ENCODE peak calls at places on chromosomes 1 and 21, in seven cellular contexts. Q is IMR-90, D is trophoblast cell, F is neuronal stem cell, W is mesendoderm, J is mesenchymal stem cell, P is H1. S is an unnamed sample.

GRCh38 chr1:11145741-11146140 is 43.4 kb upstream of the ANGPTL7 start:
- DNase-seq in Q (no peak), D (no peak), F (no peak), W (no peak), J (no peak), P (no peak), S (no peak)

GRCh38 chr1:23530089-23530749 is 814 bp downstream of the E2F2 start:
- DNase-seq in Q (no peak), D (no peak), F (no peak), W (no peak), J (no peak), P (no peak), S (no peak)

GRCh38 chr1:34478460-34479076 is 276.3 kb upstream of the GJB5 start:
- DNase-seq in Q (no peak), D (no peak), F (no peak), W (peak), J (no peak), P (no peak), S (peak)

GRCh38 chr21:39575778-39576177 is 37.0 kb upstream of the B3GALT5 start:
- DNase-seq in Q (no peak), D (peak), F (no peak), W (peak), J (no peak), P (no peak), S (no peak)

GRCh38 chr1:212261361-212261929 is 23.8 kb upstream of the PPP2R5A start:
- DNase-seq in Q (no peak), D (no peak), F (no peak), W (peak), J (no peak), P (no peak), S (no peak)

GRCh38 chr1:37360011-37360410 is 114.4 kb upstream of the ZC3H12A start:
- DNase-seq in Q (no peak), D (no peak), F (no peak), W (no peak), J (no peak), P (no peak), S (no peak)

GRCh38 chr1:199297174-199297573 is 658.3 kb downstream of the PTPRC start:
- DNase-seq in Q (peak), D (peak), F (no peak), W (no peak), J (no peak), P (no peak), S (no peak)

GRCh38 chr21:44086636-44087425 is 20.4 kb upstream of the PWP2 start:
- DNase-seq in Q (no peak), D (no peak), F (no peak), W (no peak), J (no peak), P (no peak), S (no peak)

GRCh38 chr1:48089356-48089891 is 92.2 kb upstream of the TRABD2B start:
- DNase-seq in Q (no peak), D (no peak), F (no peak), W (no peak), J (no peak), P (no peak), S (peak)

GRCh38 chr1:181482521-181483083 is 715 bp upstream of the CACNA1E start:
- DNase-seq in Q (peak), D (peak), F (peak), W (peak), J (no peak), P (no peak), S (peak)

GRCh38 chr1:31583995-31584868 is 7.9 kb downstream of the TINAGL1 start:
- DNase-seq in Q (peak), D (no peak), F (no peak), W (no peak), J (peak), P (no peak), S (no peak)

GRCh38 chr1:25926731-25927496 is 20.7 kb upstream of the STMN1 start:
- DNase-seq in Q (no peak), D (no peak), F (no peak), W (no peak), J (no peak), P (no peak), S (peak)

GRCh38 chr1:151993734-151994496 is at the start of gene S100A10:
- DNase-seq in Q (peak), D (peak), F (no peak), W (peak), J (peak), P (no peak), S (peak)

GRCh38 chr1:98325646-98326441 is 335.7 kb upstream of the SNX7 start:
- DNase-seq in Q (peak), D (peak), F (no peak), W (no peak), J (peak), P (no peak), S (no peak)

GRCh38 chr21:44399151-44399954 is 45.9 kb downstream of the TRPM2 start:
- DNase-seq in Q (no peak), D (no peak), F (no peak), W (no peak), J (no peak), P (no peak), S (peak)

GRCh38 chr1:89898695-89899470 is 78.1 kb downstream of the LRRC8D start:
- DNase-seq in Q (no peak), D (no peak), F (no peak), W (no peak), J (no peak), P (no peak), S (no peak)

GRCh38 chr1:205357567-205357966 is 845 bp upstream of the KLHDC8A start:
- DNase-seq in Q (no peak), D (no peak), F (no peak), W (no peak), J (no peak), P (no peak), S (no peak)

GRCh38 chr1:45753248-45754037 is 3.0 kb upstream of the IPP start:
- DNase-seq in Q (no peak), D (no peak), F (no peak), W (peak), J (no peak), P (no peak), S (no peak)
- H2AK5ac ChIP-seq in Q (no peak), D (no peak), F (no peak), W (no peak), J (no peak), P (no peak), S (no peak)

DNA sequence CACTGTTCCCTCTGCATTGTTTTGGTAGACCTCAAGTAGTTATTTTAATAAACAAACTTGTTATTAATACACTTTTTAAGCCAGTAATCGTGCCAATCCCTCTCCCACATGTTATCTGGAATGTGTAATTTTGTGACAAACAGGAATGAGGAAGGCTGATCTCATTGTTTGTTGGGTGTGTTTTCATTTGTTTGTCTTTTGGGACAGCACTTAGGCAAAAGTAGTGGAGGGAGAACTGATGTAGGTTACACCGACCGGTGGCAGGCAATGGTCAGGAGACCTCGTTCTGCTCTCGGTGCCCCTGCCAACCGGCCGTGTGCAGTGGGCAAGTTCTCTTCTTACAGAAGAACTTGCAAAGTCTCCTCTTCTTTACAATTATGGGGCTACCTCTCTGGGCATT is 99.8 kb downstream of the HUNK start:
- DNase-seq in Q (no peak), D (no peak), F (no peak), W (no peak), J (no peak), P (no peak), S (no peak)
- H2AK5ac ChIP-seq in Q (no peak), D (no peak), F (no peak), W (no peak), J (no peak), P (no peak), S (no peak)

GRCh38 chr1:237070519-237070918 is 28.5 kb downstream of the RYR2 start:
- DNase-seq in Q (no peak), D (no peak), F (no peak), W (no peak), J (no peak), P (no peak), S (no peak)

GRCh38 chr1:237062976-237063375 is 21.0 kb downstream of the RYR2 start:
- DNase-seq in Q (no peak), D (no peak), F (no peak), W (peak), J (no peak), P (no peak), S (no peak)

GRCh38 chr1:237071641-237072420 is 29.8 kb downstream of the RYR2 start:
- DNase-seq in Q (no peak), D (no peak), F (no peak), W (no peak), J (no peak), P (no peak), S (no peak)

DNA sequence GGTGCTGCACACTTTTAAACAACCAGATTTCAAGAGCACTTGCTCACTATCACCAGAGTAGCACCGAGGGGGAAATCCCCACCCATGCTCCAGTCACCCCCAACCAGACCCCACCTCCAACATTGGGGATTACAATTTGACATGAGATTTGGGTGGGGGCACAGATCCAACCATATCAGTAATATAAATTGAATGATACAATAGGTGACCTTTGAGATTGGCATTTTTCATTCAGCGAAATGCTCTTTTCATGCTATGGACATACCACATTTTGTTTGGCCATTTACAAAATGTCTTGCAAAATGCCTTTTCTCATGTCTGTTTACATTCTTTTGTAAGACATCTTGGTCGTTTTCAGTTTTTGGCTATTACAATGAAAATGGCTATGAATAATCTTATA is 23.9 kb downstream of the RYR2 start:
- DNase-seq in Q (no peak), D (no peak), F (no peak), W (no peak), J (no peak), P (no peak), S (no peak)
- H2AK5ac ChIP-seq in Q (no peak), D (no peak), F (no peak), W (no peak), J (no peak), P (no peak), S (no peak)

GRCh38 chr1:112453876-112454275 is 54.9 kb upstream of the WNT2B start:
- DNase-seq in Q (no peak), D (peak), F (no peak), W (peak), J (no peak), P (no peak), S (no peak)

GRCh38 chr1:112457241-112457640 is 51.5 kb upstream of the WNT2B start:
- DNase-seq in Q (peak), D (peak), F (no peak), W (no peak), J (no peak), P (no peak), S (no peak)

GRCh38 chr1:112450773-112451172 is 54.8 kb downstream of the CTTNBP2NL start:
- DNase-seq in Q (no peak), D (no peak), F (no peak), W (no peak), J (no peak), P (no peak), S (no peak)

GRCh38 chr1:112457965-112458364 is 50.8 kb upstream of the WNT2B start:
- DNase-seq in Q (peak), D (no peak), F (no peak), W (no peak), J (no peak), P (no peak), S (no peak)

DNA sequence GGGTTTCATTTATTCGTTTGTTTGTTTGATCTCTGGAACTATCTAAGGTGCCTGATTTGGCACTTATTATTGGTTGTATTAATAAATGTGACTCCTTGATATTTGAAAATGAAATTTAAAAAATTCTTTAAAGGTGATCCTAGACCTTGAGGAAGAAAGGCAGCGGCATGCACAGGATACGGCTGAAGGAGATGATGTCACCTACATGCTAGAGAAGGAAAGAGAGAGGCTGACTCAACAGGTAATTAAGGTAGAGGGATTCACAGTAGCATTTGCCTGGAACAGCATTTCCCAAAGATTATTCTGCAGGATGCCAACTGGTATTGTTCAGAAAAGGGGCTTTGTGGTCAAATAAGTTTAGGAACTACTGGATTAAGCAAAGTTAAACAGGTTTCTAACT is 54.4 kb upstream of the WNT2B start:
- DNase-seq in Q (no peak), D (peak), F (no peak), W (peak), J (no peak), P (no peak), S (no peak)
- H2AK5ac ChIP-seq in Q (no peak), D (no peak), F (no peak), W (no peak), J (no peak), P (no peak), S (no peak)

DNA sequence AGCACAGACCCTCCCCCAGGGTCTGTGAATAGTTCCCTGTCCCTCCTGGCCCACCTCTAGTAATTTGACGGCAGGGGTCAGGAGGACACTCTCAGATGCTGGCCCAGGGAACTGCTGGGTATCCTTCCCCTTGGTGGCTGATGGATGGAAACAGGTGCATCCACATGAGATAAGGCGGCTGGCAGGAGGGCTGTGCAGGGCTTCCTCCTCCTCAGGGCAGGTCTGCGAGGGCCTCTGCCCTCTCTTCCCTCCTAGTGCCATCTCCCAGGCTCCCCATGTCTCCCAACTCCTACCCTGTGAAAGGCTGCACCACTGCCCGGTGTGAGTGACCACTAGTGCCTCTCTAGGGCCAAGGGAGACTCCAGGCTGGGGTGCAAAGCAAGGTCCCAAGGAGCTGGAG is 123.9 kb downstream of the GLIS1 start:
- DNase-seq in Q (no peak), D (no peak), F (no peak), W (no peak), J (no peak), P (no peak), S (peak)
- H2AK5ac ChIP-seq in Q (no peak), D (no peak), F (no peak), W (no peak), J (no peak), P (no peak), S (no peak)

GRCh38 chr1:174740248-174740990 is 259.3 kb upstream of the CACYBP start:
- DNase-seq in Q (peak), D (peak), F (no peak), W (no peak), J (peak), P (no peak), S (no peak)

GRCh38 chr1:174744886-174745285 is 254.9 kb upstream of the CACYBP start:
- DNase-seq in Q (peak), D (no peak), F (no peak), W (no peak), J (no peak), P (no peak), S (no peak)

GRCh38 chr1:174746024-174746808 is 253.5 kb upstream of the CACYBP start:
- DNase-seq in Q (no peak), D (no peak), F (no peak), W (no peak), J (no peak), P (no peak), S (no peak)

GRCh38 chr1:174743654-174744561 is 255.8 kb upstream of the CACYBP start:
- DNase-seq in Q (peak), D (peak), F (peak), W (peak), J (peak), P (no peak), S (no peak)

GRCh38 chr1:174742805-174743653 is 256.7 kb upstream of the CACYBP start:
- DNase-seq in Q (peak), D (peak), F (no peak), W (peak), J (no peak), P (no peak), S (no peak)
- H2AK5ac ChIP-seq in Q (no peak), D (no peak), F (no peak), W (no peak), J (no peak), P (no peak), S (no peak)

DNA sequence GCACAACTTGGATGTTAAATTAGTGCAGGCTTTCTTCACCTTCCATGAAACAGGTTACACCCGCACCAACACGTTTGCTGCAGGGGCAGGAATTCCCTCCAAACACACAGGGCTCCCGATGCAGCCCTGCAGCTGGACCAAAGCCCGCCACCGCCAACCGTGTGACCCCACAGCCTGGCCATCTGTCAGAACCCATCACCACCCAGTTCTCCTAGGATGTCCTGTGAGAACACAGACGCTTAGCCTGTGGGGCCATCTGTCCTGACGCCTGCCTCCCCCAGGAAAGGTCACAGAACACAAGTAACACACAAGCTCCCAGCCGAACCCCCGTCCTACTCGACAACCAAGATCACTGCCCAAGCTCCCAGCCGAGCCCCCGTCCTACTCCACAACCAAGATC is 108.1 kb downstream of the NPHP4 start:
- DNase-seq in Q (no peak), D (no peak), F (no peak), W (no peak), J (no peak), P (no peak), S (no peak)
- H2AK5ac ChIP-seq in Q (no peak), D (no peak), F (no peak), W (no peak), J (no peak), P (no peak), S (no peak)

S was measured in H9.